ENCODE peak calls at places on chromosomes 11 and 22, in eight cellular contexts. One of them, this sample, is unnamed.

GRCh38 chr11:80914311-80914710 is 1473.5 kb upstream of the TENM4 start:
- DNase-seq in WTC11: no peak
- DNase-seq in suprapubic skin: no peak
- DNase-seq in RWPE1: no peak
- DNase-seq in right atrium auricular region: no peak
- DNase-seq in PC-9: no peak
- DNase-seq in fibroblast of pulmonary artery: no peak
- DNase-seq in choroid plexus epithelial cell: no peak
- DNase-seq in this sample: no peak

GRCh38 chr22:22005945-22006595 is 23.5 kb upstream of the TOP3B start:
- DNase-seq in right atrium auricular region: no peak
- DNase-seq in WTC11: no peak
- DNase-seq in choroid plexus epithelial cell: no peak
- DNase-seq in RWPE1: no peak
- DNase-seq in PC-9: no peak
- DNase-seq in suprapubic skin: no peak
- DNase-seq in fibroblast of pulmonary artery: no peak
- DNase-seq in this sample: no peak

GRCh38 chr11:44744160-44744559 is 17.4 kb downstream of the TSPAN18 start:
- DNase-seq in PC-9: no peak
- DNase-seq in right atrium auricular region: no peak
- DNase-seq in WTC11: no peak
- DNase-seq in choroid plexus epithelial cell: no peak
- DNase-seq in fibroblast of pulmonary artery: no peak
- DNase-seq in RWPE1: no peak
- DNase-seq in suprapubic skin: no peak
- DNase-seq in this sample: no peak

GRCh38 chr11:128701936-128702335 is 8.1 kb downstream of the FLI1 start:
- DNase-seq in PC-9: no peak
- DNase-seq in choroid plexus epithelial cell: no peak
- DNase-seq in right atrium auricular region: no peak
- DNase-seq in WTC11: no peak
- DNase-seq in fibroblast of pulmonary artery: no peak
- DNase-seq in RWPE1: no peak
- DNase-seq in suprapubic skin: no peak
- DNase-seq in this sample: no peak

GRCh38 chr11:44625759-44626523 is 60.5 kb downstream of the CD82 start:
- DNase-seq in PC-9: no peak
- DNase-seq in fibroblast of pulmonary artery: no peak
- DNase-seq in RWPE1: no peak
- DNase-seq in suprapubic skin: peak
- DNase-seq in right atrium auricular region: peak
- DNase-seq in choroid plexus epithelial cell: no peak
- DNase-seq in WTC11: no peak
- DNase-seq in this sample: no peak

GRCh38 chr11:118265954-118266353 is 1.9 kb upstream of the MPZL2 start:
- DNase-seq in WTC11: no peak
- DNase-seq in right atrium auricular region: no peak
- DNase-seq in choroid plexus epithelial cell: no peak
- DNase-seq in PC-9: peak
- DNase-seq in fibroblast of pulmonary artery: no peak
- DNase-seq in RWPE1: no peak
- DNase-seq in suprapubic skin: no peak
- DNase-seq in this sample: no peak

GRCh38 chr11:11977206-11977938 is 31.1 kb downstream of the DKK3 start:
- DNase-seq in choroid plexus epithelial cell: peak
- DNase-seq in right atrium auricular region: peak
- DNase-seq in fibroblast of pulmonary artery: peak
- DNase-seq in WTC11: no peak
- DNase-seq in RWPE1: peak
- DNase-seq in PC-9: peak
- DNase-seq in suprapubic skin: no peak
- DNase-seq in this sample: peak

GRCh38 chr22:49534386-49534785 is 293.3 kb downstream of the BRD1 start:
- DNase-seq in WTC11: peak
- DNase-seq in PC-9: no peak
- DNase-seq in RWPE1: no peak
- DNase-seq in right atrium auricular region: no peak
- DNase-seq in fibroblast of pulmonary artery: no peak
- DNase-seq in choroid plexus epithelial cell: no peak
- DNase-seq in suprapubic skin: peak
- DNase-seq in this sample: no peak

GRCh38 chr22:46108564-46109473 is 41.5 kb upstream of the PPARA start:
- DNase-seq in RWPE1: no peak
- DNase-seq in fibroblast of pulmonary artery: peak
- DNase-seq in right atrium auricular region: no peak
- DNase-seq in PC-9: no peak
- DNase-seq in WTC11: no peak
- DNase-seq in choroid plexus epithelial cell: peak
- DNase-seq in suprapubic skin: no peak
- DNase-seq in this sample: peak

GRCh38 chr11:8293171-8293570 is 29.5 kb upstream of the LMO1 start:
- DNase-seq in PC-9: no peak
- DNase-seq in suprapubic skin: no peak
- DNase-seq in right atrium auricular region: peak
- DNase-seq in fibroblast of pulmonary artery: no peak
- DNase-seq in WTC11: no peak
- DNase-seq in choroid plexus epithelial cell: no peak
- DNase-seq in RWPE1: no peak
- DNase-seq in this sample: no peak

GRCh38 chr11:10382518-10382917 is 72.5 kb upstream of the AMPD3 start:
- DNase-seq in suprapubic skin: no peak
- DNase-seq in choroid plexus epithelial cell: peak
- DNase-seq in RWPE1: peak
- DNase-seq in right atrium auricular region: peak
- DNase-seq in fibroblast of pulmonary artery: no peak
- DNase-seq in PC-9: no peak
- DNase-seq in WTC11: peak
- DNase-seq in this sample: no peak

GRCh38 chr11:97979741-97980140 is 1041.0 kb upstream of the CNTN5 start:
- DNase-seq in RWPE1: no peak
- DNase-seq in WTC11: no peak
- DNase-seq in suprapubic skin: no peak
- DNase-seq in right atrium auricular region: no peak
- DNase-seq in PC-9: no peak
- DNase-seq in fibroblast of pulmonary artery: no peak
- DNase-seq in choroid plexus epithelial cell: peak
- DNase-seq in this sample: peak

DNA sequence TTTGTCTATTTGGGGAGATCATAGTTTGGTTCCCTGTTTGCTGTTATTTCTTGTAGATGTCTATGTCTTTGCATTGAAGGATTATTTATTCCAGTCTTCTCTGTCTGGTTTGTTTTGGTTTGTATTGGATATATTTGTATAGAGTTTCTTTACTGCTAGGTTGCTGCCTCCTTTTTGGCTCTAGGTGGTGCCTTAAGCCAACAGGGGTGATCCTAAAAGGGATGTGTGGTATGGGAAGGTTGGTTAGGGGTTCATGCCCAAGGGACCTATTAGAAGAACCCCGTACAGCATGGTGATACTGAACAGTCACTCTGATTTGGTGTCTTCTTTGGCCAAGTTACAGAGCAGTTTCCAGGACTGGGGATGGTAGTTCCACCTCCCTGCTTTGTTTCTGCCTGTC is 36.4 kb upstream of the PGR start:
- DNase-seq in RWPE1: no peak
- DNase-seq in PC-9: no peak
- DNase-seq in fibroblast of pulmonary artery: no peak
- DNase-seq in choroid plexus epithelial cell: no peak
- DNase-seq in WTC11: no peak
- DNase-seq in suprapubic skin: no peak
- DNase-seq in right atrium auricular region: no peak
- DNase-seq in this sample: no peak
- TF ChIP-seq CTCF in RWPE1: no peak
- TF ChIP-seq CTCF in PC-9: no peak
- TF ChIP-seq CTCF in fibroblast of pulmonary artery: no peak
- TF ChIP-seq CTCF in choroid plexus epithelial cell: no peak
- TF ChIP-seq CTCF in WTC11: no peak
- TF ChIP-seq CTCF in suprapubic skin: no peak
- TF ChIP-seq CTCF in right atrium auricular region: no peak
- TF ChIP-seq CTCF in this sample: no peak

GRCh38 chr11:33863418-33864172 is 28.3 kb downstream of the LMO2 start:
- DNase-seq in fibroblast of pulmonary artery: no peak
- DNase-seq in RWPE1: no peak
- DNase-seq in WTC11: no peak
- DNase-seq in suprapubic skin: no peak
- DNase-seq in PC-9: no peak
- DNase-seq in choroid plexus epithelial cell: no peak
- DNase-seq in right atrium auricular region: no peak
- DNase-seq in this sample: no peak
- TF ChIP-seq CTCF in fibroblast of pulmonary artery: no peak
- TF ChIP-seq CTCF in RWPE1: no peak
- TF ChIP-seq CTCF in WTC11: no peak
- TF ChIP-seq CTCF in suprapubic skin: no peak
- TF ChIP-seq CTCF in PC-9: no peak
- TF ChIP-seq CTCF in choroid plexus epithelial cell: no peak
- TF ChIP-seq CTCF in right atrium auricular region: no peak
- TF ChIP-seq CTCF in this sample: no peak

GRCh38 chr11:2088284-2088683 is 50.9 kb downstream of the IGF2 start:
- DNase-seq in fibroblast of pulmonary artery: no peak
- DNase-seq in RWPE1: no peak
- DNase-seq in choroid plexus epithelial cell: no peak
- DNase-seq in suprapubic skin: no peak
- DNase-seq in PC-9: no peak
- DNase-seq in WTC11: no peak
- DNase-seq in right atrium auricular region: peak
- DNase-seq in this sample: no peak

GRCh38 chr11:2089536-2090165 is 49.5 kb downstream of the IGF2 start:
- DNase-seq in PC-9: no peak
- DNase-seq in WTC11: peak
- DNase-seq in choroid plexus epithelial cell: peak
- DNase-seq in RWPE1: peak
- DNase-seq in right atrium auricular region: peak
- DNase-seq in suprapubic skin: no peak
- DNase-seq in fibroblast of pulmonary artery: peak
- DNase-seq in this sample: peak

GRCh38 chr11:2091112-2091746 is 48.0 kb downstream of the IGF2 start:
- DNase-seq in fibroblast of pulmonary artery: no peak
- DNase-seq in PC-9: no peak
- DNase-seq in right atrium auricular region: no peak
- DNase-seq in choroid plexus epithelial cell: no peak
- DNase-seq in suprapubic skin: no peak
- DNase-seq in RWPE1: no peak
- DNase-seq in WTC11: no peak
- DNase-seq in this sample: no peak

GRCh38 chr11:2090172-2091111 is 48.7 kb downstream of the IGF2 start:
- DNase-seq in WTC11: no peak
- DNase-seq in suprapubic skin: peak
- DNase-seq in PC-9: no peak
- DNase-seq in choroid plexus epithelial cell: no peak
- DNase-seq in right atrium auricular region: peak
- DNase-seq in RWPE1: no peak
- DNase-seq in fibroblast of pulmonary artery: no peak
- DNase-seq in this sample: no peak

DNA sequence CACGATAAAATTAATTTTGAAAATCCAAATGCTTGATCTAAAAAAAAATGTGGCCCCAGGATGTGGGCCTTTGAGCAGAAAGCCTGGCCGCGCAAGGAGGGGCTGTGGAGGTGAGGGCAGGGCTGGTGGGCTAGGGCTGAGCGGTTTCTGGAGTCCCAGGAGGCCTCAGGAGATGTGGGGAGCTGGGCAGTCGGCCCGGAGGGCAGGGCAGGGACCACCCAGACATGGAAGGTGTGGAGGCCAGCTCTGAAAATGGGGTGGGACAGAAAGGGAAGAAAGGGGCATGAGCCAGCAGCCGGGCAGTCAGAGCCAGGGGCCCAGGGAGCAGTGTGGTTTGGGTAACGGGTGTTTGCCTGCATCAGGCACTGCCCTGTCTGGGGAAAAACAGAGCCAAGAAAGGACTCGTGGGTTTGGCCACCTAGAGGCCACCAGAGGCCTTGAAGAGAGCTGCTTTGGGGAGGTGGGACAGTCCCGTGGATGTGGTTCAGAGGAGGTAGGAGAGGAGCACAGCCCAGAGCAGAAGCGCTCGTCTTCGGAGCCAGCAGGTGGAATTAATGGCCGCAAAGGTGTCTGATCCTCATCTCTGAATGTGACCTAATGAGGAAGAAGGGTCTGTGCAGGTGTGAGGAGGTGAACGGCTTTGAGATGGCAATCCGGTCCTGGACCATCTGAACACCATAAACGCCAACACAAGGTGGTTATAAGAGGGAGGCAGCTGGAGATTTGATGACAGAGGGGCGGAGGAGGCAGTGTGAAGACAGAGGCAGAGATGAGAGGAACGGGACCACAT is 50.2 kb downstream of the IGF2 start:
- DNase-seq in choroid plexus epithelial cell: no peak
- DNase-seq in right atrium auricular region: peak
- DNase-seq in RWPE1: no peak
- DNase-seq in PC-9: no peak
- DNase-seq in WTC11: no peak
- DNase-seq in suprapubic skin: no peak
- DNase-seq in fibroblast of pulmonary artery: no peak
- DNase-seq in this sample: no peak
- TF ChIP-seq CTCF in choroid plexus epithelial cell: peak
- TF ChIP-seq CTCF in right atrium auricular region: no peak
- TF ChIP-seq CTCF in RWPE1: no peak
- TF ChIP-seq CTCF in PC-9: no peak
- TF ChIP-seq CTCF in WTC11: no peak
- TF ChIP-seq CTCF in suprapubic skin: no peak
- TF ChIP-seq CTCF in fibroblast of pulmonary artery: peak
- TF ChIP-seq CTCF in this sample: peak

GRCh38 chr22:38882480-38882879 is 10.5 kb upstream of the CBX6 start:
- DNase-seq in right atrium auricular region: no peak
- DNase-seq in PC-9: peak
- DNase-seq in WTC11: no peak
- DNase-seq in suprapubic skin: no peak
- DNase-seq in fibroblast of pulmonary artery: peak
- DNase-seq in choroid plexus epithelial cell: no peak
- DNase-seq in RWPE1: no peak
- DNase-seq in this sample: no peak

GRCh38 chr22:38879961-38880360 is 7.9 kb upstream of the CBX6 start:
- DNase-seq in choroid plexus epithelial cell: no peak
- DNase-seq in WTC11: no peak
- DNase-seq in RWPE1: no peak
- DNase-seq in fibroblast of pulmonary artery: no peak
- DNase-seq in right atrium auricular region: no peak
- DNase-seq in suprapubic skin: no peak
- DNase-seq in PC-9: no peak
- DNase-seq in this sample: no peak

GRCh38 chr22:38881997-38882396 is 10.0 kb upstream of the CBX6 start:
- DNase-seq in WTC11: no peak
- DNase-seq in fibroblast of pulmonary artery: no peak
- DNase-seq in PC-9: no peak
- DNase-seq in choroid plexus epithelial cell: no peak
- DNase-seq in right atrium auricular region: no peak
- DNase-seq in RWPE1: no peak
- DNase-seq in suprapubic skin: no peak
- DNase-seq in this sample: no peak

GRCh38 chr22:38882972-38883622 is 11.1 kb upstream of the CBX6 start:
- DNase-seq in fibroblast of pulmonary artery: no peak
- DNase-seq in right atrium auricular region: no peak
- DNase-seq in choroid plexus epithelial cell: no peak
- DNase-seq in WTC11: no peak
- DNase-seq in suprapubic skin: no peak
- DNase-seq in PC-9: no peak
- DNase-seq in RWPE1: no peak
- DNase-seq in this sample: no peak

DNA sequence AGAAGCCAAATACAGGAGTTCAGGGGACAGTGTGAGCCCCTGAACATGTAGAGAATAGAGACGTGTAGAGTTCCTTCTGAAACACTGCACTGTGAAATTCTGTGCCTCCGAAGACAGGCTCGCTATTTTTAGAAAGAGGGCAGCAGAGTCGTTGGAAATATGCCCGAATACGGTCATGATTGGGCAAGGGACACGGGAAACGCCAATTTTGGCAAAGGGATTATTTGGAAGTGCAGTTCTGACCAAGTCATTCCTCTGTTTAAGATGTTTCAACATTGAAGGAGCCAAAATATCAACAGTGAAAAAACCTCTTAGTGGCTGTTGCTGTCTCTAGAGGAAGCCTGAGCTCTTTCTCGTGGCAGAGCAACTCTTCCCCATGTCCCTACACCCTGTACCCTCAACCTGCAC is 9.5 kb upstream of the CBX6 start:
- DNase-seq in suprapubic skin: no peak
- DNase-seq in choroid plexus epithelial cell: peak
- DNase-seq in PC-9: no peak
- DNase-seq in right atrium auricular region: peak
- DNase-seq in fibroblast of pulmonary artery: peak
- DNase-seq in RWPE1: no peak
- DNase-seq in WTC11: no peak
- DNase-seq in this sample: peak
- TF ChIP-seq CTCF in suprapubic skin: no peak
- TF ChIP-seq CTCF in choroid plexus epithelial cell: no peak
- TF ChIP-seq CTCF in PC-9: no peak
- TF ChIP-seq CTCF in right atrium auricular region: no peak
- TF ChIP-seq CTCF in fibroblast of pulmonary artery: peak
- TF ChIP-seq CTCF in RWPE1: no peak
- TF ChIP-seq CTCF in WTC11: no peak
- TF ChIP-seq CTCF in this sample: no peak